ENCODE peak calls at places on chromosomes 2 and 18, in nine cellular contexts. T is CD8-positive, alpha-beta memory T cell; N is NCI-H345; G is prostate gland; P is activated T-cell treated with anti-CD3 and anti-CD28 coated beads for 24 hours; S is NCI-H1092 treated with DMSO at 0.1 percent for 48 hours; U is NAMALWA; J is HCEC 1CT; Y is CD4-positive, alpha-beta T cell. H is an unnamed sample.
A peak's percentile ranks its signal among the peaks of the same experiment; 100 is the strongest.

GRCh38 chr2:19371996-19372582 is 13.7 kb upstream of the OSR1 start:
- DNase-seq in Y (no peak), N (no peak), J (no peak), U (no peak), P (no peak), G (no peak), S (no peak), T (no peak), H (no peak)

GRCh38 chr2:150994041-150994440 is 267.6 kb downstream of the RBM43 start:
- DNase-seq in J (peak; percentile 11), S (no peak), Y (no peak), N (no peak), U (no peak), G (peak; percentile 17), T (no peak), P (no peak), H (no peak)

GRCh38 chr18:9079863-9080528 is 22.5 kb upstream of the NDUFV2 start:
- DNase-seq in Y (no peak), P (no peak), G (no peak), N (no peak), U (no peak), T (no peak), S (no peak), J (no peak), H (no peak)

GRCh38 chr2:65456074-65456473 is 23.7 kb upstream of the SPRED2 start:
- DNase-seq in T (no peak), J (peak; percentile 83), U (no peak), N (no peak), Y (no peak), S (no peak), P (no peak), G (no peak), H (no peak)

GRCh38 chr2:224666951-224667553 is 49.1 kb downstream of the CCDC195 start:
- DNase-seq in S (no peak), J (no peak), G (no peak), U (peak; percentile 87), T (no peak), Y (no peak), N (no peak), P (no peak), H (no peak)

GRCh38 chr18:42706618-42707017 is 408.9 kb downstream of the RIT2 start:
- DNase-seq in T (no peak), J (peak; percentile 1), Y (no peak), S (peak; percentile 12), P (no peak), G (peak; percentile 90), N (no peak), U (peak; percentile 44), H (no peak)

GRCh38 chr18:51196116-51196810 is 1.2 kb downstream of the MEX3C start:
- DNase-seq in T (peak; percentile 19), G (peak; percentile 32), J (peak; percentile 5), U (no peak), Y (no peak), S (peak; percentile 61), N (peak; percentile 25), P (peak; percentile 30), H (peak; percentile 69)

GRCh38 chr2:233714164-233714563 is 1.5 kb downstream of the UGT1A5 start:
- DNase-seq in P (no peak), G (no peak), J (no peak), U (no peak), N (no peak), S (no peak), Y (no peak), T (no peak), H (no peak)

GRCh38 chr2:70553334-70553583 is 367 bp downstream of the TGFA start:
- DNase-seq in T (no peak), P (no peak), J (no peak), G (peak; percentile 38), U (no peak), S (peak; percentile 51), Y (no peak), N (peak; percentile 59), H (peak; percentile 50)

GRCh38 chr2:8285898-8286297 is 396.0 kb upstream of the ID2 start:
- DNase-seq in G (no peak), U (no peak), S (no peak), N (no peak), J (no peak), Y (no peak), P (no peak), T (no peak), H (no peak)

GRCh38 chr2:3168230-3168891 is 209.3 kb downstream of the EIPR1 start:
- DNase-seq in P (no peak), G (no peak), N (no peak), U (no peak), J (peak; percentile 49), T (no peak), S (no peak), Y (no peak), H (peak; percentile 24)

GRCh38 chr18:12443631-12444030 is 35.9 kb downstream of the PRELID3A start:
- DNase-seq in G (no peak), U (no peak), T (no peak), J (no peak), P (no peak), S (no peak), Y (no peak), N (no peak), H (no peak)

GRCh38 chr2:160614391-160614790 is 120.8 kb upstream of the RBMS1 start:
- DNase-seq in G (no peak), N (no peak), Y (no peak), S (no peak), J (peak; percentile 30), U (no peak), T (no peak), P (no peak), H (no peak)

GRCh38 chr2:162245737-162246136 is 2.5 kb upstream of the FAP start:
- DNase-seq in S (no peak), G (no peak), P (no peak), J (peak; percentile 83), Y (no peak), U (no peak), T (no peak), N (no peak), H (no peak)

GRCh38 chr2:172329404-172330059 is 97.9 kb upstream of the ITGA6 start:
- DNase-seq in N (no peak), J (no peak), P (no peak), G (no peak), T (no peak), U (no peak), Y (no peak), S (no peak), H (peak; percentile 82)

GRCh38 chr2:240687045-240687740 is 4.5 kb upstream of the AQP12A start:
- DNase-seq in N (no peak), G (no peak), Y (no peak), S (no peak), P (no peak), U (no peak), J (no peak), T (no peak), H (no peak)

GRCh38 chr2:173218331-173219056 is 136.2 kb upstream of the CDCA7 start:
- DNase-seq in N (no peak), P (no peak), Y (no peak), J (no peak), T (no peak), U (no peak), S (peak; percentile 7), G (no peak), H (peak; percentile 39)

GRCh38 chr18:58321986-58322385 is 278.0 kb downstream of the NEDD4L start:
- DNase-seq in N (peak; percentile 61), U (peak; percentile 82), T (peak; percentile 6), S (peak; percentile 85), G (peak; percentile 87), P (peak; percentile 33), Y (peak; percentile 31), J (peak; percentile 85), H (peak; percentile 60)

GRCh38 chr2:88590998-88591613 is 36.2 kb downstream of the EIF2AK3 start:
- DNase-seq in T (peak; percentile 7), G (peak; percentile 40), J (peak; percentile 55), U (peak; percentile 89), Y (peak; percentile 32), S (peak; percentile 12), N (peak; percentile 49), P (peak; percentile 17), H (no peak)

GRCh38 chr2:101330253-101330921 is 21.9 kb upstream of the RNF149 start:
- DNase-seq in U (no peak), S (no peak), P (peak; percentile 28), J (no peak), N (no peak), T (no peak), G (no peak), Y (peak; percentile 21), H (peak; percentile 75)

GRCh38 chr2:24432121-24432520 is 58.9 kb upstream of the NCOA1 start:
- DNase-seq in Y (no peak), G (no peak), U (no peak), S (no peak), N (no peak), P (no peak), T (no peak), J (no peak), H (no peak)

GRCh38 chr18:3321133-3321812 is 59.3 kb downstream of the MYL12B start:
- DNase-seq in P (no peak), N (no peak), J (peak; percentile 93), T (no peak), U (no peak), G (no peak), S (peak; percentile 17), Y (no peak), H (no peak)

GRCh38 chr2:30165050-30165520 is 18.3 kb downstream of the YPEL5 start:
- DNase-seq in P (peak; percentile 51), Y (peak; percentile 50), N (peak; percentile 80), U (peak; percentile 96), G (peak; percentile 46), J (peak; percentile 93), S (peak; percentile 74), T (peak; percentile 43), H (no peak)

GRCh38 chr2:174835797-174836255 is 71.6 kb upstream of the CHRNA1 start:
- DNase-seq in Y (no peak), G (no peak), P (peak; percentile 33), N (no peak), J (peak; percentile 96), U (no peak), T (no peak), S (no peak), H (no peak)

GRCh38 chr2:156908825-156909224 is 348.7 kb upstream of the GALNT5 start:
- DNase-seq in N (no peak), U (no peak), G (no peak), S (no peak), T (no peak), P (no peak), J (peak; percentile 69), Y (no peak), H (no peak)

GRCh38 chr18:37107748-37108522 is 279.0 kb downstream of the KIAA1328 start:
- DNase-seq in T (no peak), S (peak; percentile 64), Y (no peak), J (no peak), U (no peak), N (peak; percentile 63), G (no peak), P (no peak), H (no peak)

GRCh38 chr2:218286570-218287459 is 5.5 kb downstream of the TMBIM1 start:
- DNase-seq in G (peak; percentile 90), U (peak; percentile 65), N (no peak), P (peak; percentile 73), Y (peak; percentile 49), T (peak; percentile 86), S (no peak), J (peak; percentile 94), H (peak; percentile 93)